ENCODE peak calls at places on chromosomes 5 and 9, in nine cellular contexts. R is heart left ventricle, J is HT1080, I is cardiac muscle cell, O is NAMALWA, L is M059J, T is AG04450, M is mesenteric fat pad, X is psoas muscle. A is an unnamed sample.

GRCh38 chr5:81856948-81857928 is 106.3 kb upstream of the SSBP2 start:
- DNase-seq in R (peak), T (no peak), J (peak), M (no peak), L (peak), X (peak), I (no peak), O (peak), A (peak)

GRCh38 chr5:126732716-126733115 is 44.2 kb upstream of the LMNB1 start:
- DNase-seq in I (no peak), O (no peak), R (no peak), T (no peak), J (no peak), L (no peak), X (no peak), M (no peak), A (no peak)

GRCh38 chr5:68382640-68383039 is 167.1 kb downstream of the PIK3R1 start:
- DNase-seq in O (no peak), X (no peak), I (peak), M (no peak), T (no peak), R (no peak), J (peak), L (peak), A (no peak)

GRCh38 chr5:154164182-154164581 is 26.4 kb upstream of the GALNT10 start:
- DNase-seq in X (no peak), J (no peak), L (no peak), M (no peak), T (no peak), I (no peak), O (no peak), R (no peak), A (no peak)

GRCh38 chr9:125387861-125388524 is 126.4 kb downstream of the GAPVD1 start:
- DNase-seq in X (no peak), M (no peak), O (no peak), L (no peak), T (no peak), J (no peak), R (no peak), I (no peak), A (no peak)

GRCh38 chr5:99032234-99033013 is 103.6 kb upstream of the CHD1 start:
- DNase-seq in M (no peak), T (peak), J (peak), O (peak), I (peak), R (peak), L (peak), X (no peak), A (no peak)

GRCh38 chr5:146254223-146254622 is 50.8 kb downstream of the RBM27 start:
- DNase-seq in X (no peak), M (no peak), O (no peak), L (no peak), T (no peak), J (no peak), R (no peak), I (no peak), A (no peak)

GRCh38 chr9:128066713-128067621 is at the start of gene NAIF1:
- DNase-seq in X (peak), M (peak), J (peak), O (peak), T (peak), I (peak), R (peak), L (peak), A (peak)

GRCh38 chr5:83321656-83322055 is 149.9 kb upstream of the VCAN start:
- DNase-seq in X (no peak), L (peak), T (no peak), O (no peak), M (no peak), I (peak), R (no peak), J (no peak), A (no peak)

GRCh38 chr9:135930446-135931345 is 23.4 kb upstream of the CAMSAP1 start:
- DNase-seq in J (no peak), O (no peak), L (no peak), M (no peak), I (no peak), X (peak), R (no peak), T (no peak), A (no peak)

GRCh38 chr5:36587354-36587753 is 19.1 kb upstream of the SLC1A3 start:
- DNase-seq in L (no peak), O (no peak), X (no peak), R (no peak), J (no peak), I (no peak), M (no peak), T (no peak), A (no peak)

GRCh38 chr9:91246842-91247241 is 114.9 kb downstream of the AUH start:
- DNase-seq in J (peak), I (peak), T (no peak), L (no peak), M (no peak), X (peak), R (no peak), O (no peak), A (no peak)

GRCh38 chr9:472676-473075 is 258.0 kb downstream of the DOCK8 start:
- DNase-seq in M (no peak), I (no peak), L (no peak), T (no peak), O (no peak), R (no peak), J (no peak), X (no peak), A (no peak)

GRCh38 chr5:159844725-159845124 is 71.6 kb upstream of the ADRA1B start:
- DNase-seq in L (no peak), J (no peak), O (no peak), I (no peak), T (no peak), M (no peak), R (no peak), X (no peak), A (no peak)

GRCh38 chr9:93681316-93682154 is 105.2 kb downstream of the PHF2 start:
- DNase-seq in X (peak), J (no peak), L (no peak), O (no peak), M (peak), T (no peak), I (no peak), R (peak), A (peak)

GRCh38 chr5:43172779-43173178 is 19.2 kb upstream of the NIM1K start:
- DNase-seq in T (no peak), M (no peak), X (no peak), I (no peak), O (no peak), R (no peak), L (no peak), J (no peak), A (no peak)

GRCh38 chr5:169050146-169050571 is 250.8 kb downstream of the SLIT3 start:
- DNase-seq in T (no peak), L (peak), O (no peak), R (no peak), J (peak), I (peak), M (no peak), X (no peak), A (no peak)

GRCh38 chr5:33539192-33539591 is 98.4 kb downstream of the TARS1 start:
- DNase-seq in O (no peak), M (no peak), X (no peak), R (no peak), I (no peak), T (peak), L (no peak), J (no peak), A (no peak)

GRCh38 chr9:132241840-132242620 is 80.2 kb downstream of the NTNG2 start:
- DNase-seq in T (no peak), R (peak), L (peak), X (peak), J (no peak), I (peak), O (peak), M (no peak), A (no peak)